ENCODE peak calls at places on chromosomes 16 and 17, in nine cellular contexts. K is left cardiac atrium; D is esophagus squamous epithelium; V is NCI-H1436; P is NAMALWA; G is putamen; I is Peyer's patch; F is activated naive CD4-positive, alpha-beta T cell; W is NCI-H1092. X is an unnamed sample.

GRCh38 chr17:40824015-40824832 is 1.8 kb upstream of the KRT10 start:
- DNase-seq in V (no peak), F (no peak), G (no peak), W (no peak), D (no peak), I (no peak), P (no peak), K (no peak), X (no peak)

GRCh38 chr17:45132302-45132568 is at the start of gene PLCD3:
- DNase-seq in W (no peak), F (no peak), K (no peak), V (no peak), G (no peak), D (no peak), P (no peak), I (no peak), X (no peak)

GRCh38 chr17:50696365-50696879 is 11.3 kb downstream of the ANKRD40 start:
- DNase-seq in V (no peak), D (no peak), W (no peak), G (no peak), P (no peak), I (no peak), F (no peak), K (no peak), X (no peak)

GRCh38 chr16:2529961-2530628 is 1.1 kb downstream of the CEMP1 start:
- DNase-seq in V (no peak), F (no peak), K (peak), W (no peak), D (no peak), G (no peak), P (no peak), I (peak), X (no peak)

GRCh38 chr17:44266402-44267164 is 1.4 kb downstream of the SLC4A1 start:
- DNase-seq in W (no peak), D (no peak), P (no peak), V (no peak), I (no peak), K (no peak), G (no peak), F (no peak), X (no peak)

GRCh38 chr16:31475949-31476304 is 4.0 kb downstream of the TGFB1I1 start:
- DNase-seq in P (no peak), D (no peak), W (no peak), K (no peak), I (peak), F (no peak), V (no peak), G (no peak), X (no peak)

GRCh38 chr16:1291576-1291974 is 17.9 kb upstream of the UBE2I start:
- DNase-seq in G (no peak), D (no peak), V (no peak), F (no peak), P (no peak), W (peak), I (no peak), K (no peak), X (no peak)

GRCh38 chr16:82660078-82660645 is 33.4 kb downstream of the CDH13 start:
- DNase-seq in F (no peak), G (no peak), P (no peak), K (no peak), I (no peak), V (no peak), D (no peak), W (no peak), X (peak)

GRCh38 chr17:2337811-2338657 is 733 bp downstream of the SGSM2 start:
- DNase-seq in V (peak), D (no peak), W (peak), G (peak), P (peak), F (no peak), K (peak), I (peak), X (no peak)

GRCh38 chr17:503449-503700 is 150.8 kb upstream of the RPH3AL start:
- DNase-seq in W (no peak), I (no peak), F (no peak), K (no peak), P (no peak), V (no peak), G (no peak), D (no peak), X (no peak)

GRCh38 chr16:49834496-49835009 is 21.4 kb downstream of the ZNF423 start:
- DNase-seq in D (no peak), I (no peak), V (no peak), P (no peak), W (no peak), K (peak), F (no peak), G (peak), X (peak)

GRCh38 chr16:24635900-24636610 is 93.4 kb upstream of the TNRC6A start:
- DNase-seq in F (no peak), V (no peak), P (no peak), W (peak), K (peak), D (no peak), G (no peak), I (peak), X (peak)

GRCh38 chr16:23836404-23837291 is 865 bp downstream of the PRKCB start:
- DNase-seq in D (no peak), W (no peak), K (peak), V (no peak), G (no peak), F (peak), P (peak), I (peak), X (no peak)

GRCh38 chr16:81786321-81786720 is 7.2 kb downstream of the PLCG2 start:
- DNase-seq in G (no peak), W (no peak), I (no peak), D (no peak), V (no peak), F (no peak), P (no peak), K (no peak), X (no peak)

X was measured in fibroblast of the conjunctiva.